ENCODE peak calls at places on chromosomes 5 and 9, in nine cellular contexts. E is GM23248; W is A549; B is fibroblast of lung; M is NCI-H2081; C is A172; N is germinal center; X is activated CD4-positive, alpha-beta memory T cell treated with anti-CD3 and anti-CD28 coated beads, Interleukin-2, amount 10 ng/mL, durations not matched to agents 7 days and 5 days; I is HFF-Myc. J is an unnamed sample.

GRCh38 chr5:151239237-151239861 is 13.6 kb upstream of the GM2A start:
- DNase-seq in I (no peak), M (no peak), N (peak), C (peak), B (peak), W (peak), E (peak), X (peak), J (peak)

GRCh38 chr5:9468070-9468388 is 77.8 kb downstream of the SEMA5A start:
- DNase-seq in E (peak), N (no peak), C (peak), X (no peak), I (no peak), B (peak), W (no peak), M (no peak), J (no peak)

GRCh38 chr9:127116946-127117345 is 5.5 kb downstream of the ANGPTL2 start:
- DNase-seq in B (peak), W (no peak), X (no peak), E (peak), C (no peak), M (no peak), N (no peak), I (no peak), J (no peak)

GRCh38 chr5:160496334-160496733 is 74.7 kb downstream of the PTTG1 start:
- DNase-seq in B (no peak), C (no peak), E (no peak), W (no peak), X (no peak), I (no peak), N (no peak), M (no peak), J (no peak)

GRCh38 chr5:149421834-149422233 is 42.7 kb upstream of the IL17B start:
- DNase-seq in E (peak), X (no peak), I (no peak), B (no peak), M (no peak), W (no peak), N (no peak), C (no peak), J (no peak)

GRCh38 chr5:146340260-146341081 is 1.8 kb downstream of the POU4F3 start:
- DNase-seq in C (peak), M (no peak), B (peak), I (peak), W (no peak), N (peak), X (peak), E (peak), J (peak)

GRCh38 chr5:1820926-1821325 is 19.7 kb downstream of the NDUFS6 start:
- DNase-seq in E (no peak), I (no peak), B (no peak), C (no peak), W (no peak), M (no peak), X (no peak), N (no peak), J (no peak)

GRCh38 chr9:15642369-15642962 is 89.6 kb downstream of the CCDC171 start:
- DNase-seq in M (peak), W (peak), I (peak), B (peak), E (peak), X (no peak), N (peak), C (peak), J (no peak)

GRCh38 chr9:81656004-81656403 is 33.3 kb downstream of the TLE1 start:
- DNase-seq in I (no peak), B (no peak), E (no peak), X (no peak), C (no peak), N (peak), M (no peak), W (no peak), J (no peak)